ENCODE peak calls at places on chromosomes 13 and 19, in four cellular contexts. T, J, D and X are unnamed samples.

GRCh38 chr19:54315956-54316355 is 3.0 kb upstream of the LILRA5 start:
- DNase-seq in T (no peak), J (no peak), D (no peak), X (no peak)

GRCh38 chr19:54433697-54434096 is 15.3 kb upstream of the LENG8 start:
- DNase-seq in T (no peak), J (no peak), D (no peak), X (no peak)

GRCh38 chr13:58495668-58496067 is 864.1 kb downstream of the PCDH17 start:
- DNase-seq in T (no peak), J (no peak), D (no peak), X (no peak)

GRCh38 chr13:66795636-66796035 is 434.5 kb downstream of the PCDH9 start:
- DNase-seq in T (no peak), J (no peak), D (no peak), X (no peak)

GRCh38 chr19:3604987-3605343 is 1.7 kb downstream of the TBXA2R start:
- DNase-seq in T (no peak), J (no peak), D (no peak), X (no peak)

GRCh38 chr19:29524201-29524911 is 1.4 kb upstream of the VSTM2B start:
- DNase-seq in T (no peak), J (no peak), D (no peak), X (no peak)

GRCh38 chr19:16615788-16616187 is 12.2 kb downstream of the MED26 start:
- DNase-seq in T (no peak), J (no peak), D (peak; percentile 27), X (no peak)

GRCh38 chr13:113802090-113802531 is 43.1 kb downstream of the TMEM255B start:
- DNase-seq in T (peak; percentile 79), J (no peak), D (peak; percentile 76), X (peak; percentile 78)